ENCODE peak calls at places on chromosomes 13 and 19, in seven cellular contexts. One of them, this sample, is unnamed.

GRCh38 chr13:84570831-84571230 is 688.6 kb upstream of the SLITRK1 start:
- DNase-seq in lower lobe of right lung: no peak
- DNase-seq in uterus: no peak
- DNase-seq in ovary: no peak
- DNase-seq in breast epithelium: no peak
- DNase-seq in heart left ventricle: no peak
- DNase-seq in left lung: no peak
- DNase-seq in this sample: no peak

GRCh38 chr13:34208326-34208725 is 390.4 kb downstream of the RFC3 start:
- DNase-seq in lower lobe of right lung: no peak
- DNase-seq in uterus: no peak
- DNase-seq in ovary: no peak
- DNase-seq in breast epithelium: no peak
- DNase-seq in heart left ventricle: no peak
- DNase-seq in left lung: no peak
- DNase-seq in this sample: no peak

GRCh38 chr19:35904312-35905068 is 2.2 kb downstream of the HCST start:
- DNase-seq in lower lobe of right lung: no peak
- DNase-seq in uterus: no peak
- DNase-seq in ovary: no peak
- DNase-seq in breast epithelium: no peak
- DNase-seq in heart left ventricle: no peak
- DNase-seq in left lung: peak
- DNase-seq in this sample: no peak

GRCh38 chr19:4371209-4371897 is 28.0 kb downstream of the MPND start:
- DNase-seq in lower lobe of right lung: no peak
- DNase-seq in uterus: no peak
- DNase-seq in ovary: no peak
- DNase-seq in breast epithelium: no peak
- DNase-seq in heart left ventricle: no peak
- DNase-seq in left lung: no peak
- DNase-seq in this sample: no peak

GRCh38 chr19:42129399-42130253 is 2.6 kb downstream of the POU2F2 start:
- DNase-seq in lower lobe of right lung: no peak
- DNase-seq in uterus: no peak
- DNase-seq in ovary: no peak
- DNase-seq in breast epithelium: no peak
- DNase-seq in heart left ventricle: peak
- DNase-seq in left lung: no peak
- DNase-seq in this sample: no peak

GRCh38 chr13:113182046-113182445 is 23.6 kb downstream of the PROZ start:
- DNase-seq in lower lobe of right lung: no peak
- DNase-seq in uterus: no peak
- DNase-seq in ovary: no peak
- DNase-seq in breast epithelium: no peak
- DNase-seq in heart left ventricle: no peak
- DNase-seq in left lung: no peak
- DNase-seq in this sample: no peak

GRCh38 chr13:54033323-54033861 is 1004.8 kb downstream of the OLFM4 start:
- DNase-seq in lower lobe of right lung: no peak
- DNase-seq in uterus: no peak
- DNase-seq in ovary: no peak
- DNase-seq in breast epithelium: no peak
- DNase-seq in heart left ventricle: no peak
- DNase-seq in left lung: peak
- DNase-seq in this sample: no peak

GRCh38 chr13:46288570-46289259 is 77.0 kb downstream of the LRRC63 start:
- DNase-seq in lower lobe of right lung: no peak
- DNase-seq in uterus: no peak
- DNase-seq in ovary: no peak
- DNase-seq in breast epithelium: no peak
- DNase-seq in heart left ventricle: no peak
- DNase-seq in left lung: no peak
- DNase-seq in this sample: no peak

GRCh38 chr13:42363941-42364612 is 92.1 kb downstream of the AKAP11 start:
- DNase-seq in lower lobe of right lung: no peak
- DNase-seq in uterus: no peak
- DNase-seq in ovary: no peak
- DNase-seq in breast epithelium: no peak
- DNase-seq in heart left ventricle: no peak
- DNase-seq in left lung: no peak
- DNase-seq in this sample: no peak

GRCh38 chr13:28161370-28161769 is 23.0 kb downstream of the PAN3 start:
- DNase-seq in lower lobe of right lung: no peak
- DNase-seq in uterus: no peak
- DNase-seq in ovary: no peak
- DNase-seq in breast epithelium: no peak
- DNase-seq in heart left ventricle: no peak
- DNase-seq in left lung: no peak
- DNase-seq in this sample: no peak

GRCh38 chr19:6222884-6223283 is 56.9 kb downstream of the MLLT1 start:
- DNase-seq in lower lobe of right lung: peak
- DNase-seq in uterus: no peak
- DNase-seq in ovary: no peak
- DNase-seq in breast epithelium: no peak
- DNase-seq in heart left ventricle: no peak
- DNase-seq in left lung: peak
- DNase-seq in this sample: no peak

GRCh38 chr13:22357132-22357531 is 686.3 kb downstream of the FGF9 start:
- DNase-seq in lower lobe of right lung: no peak
- DNase-seq in uterus: no peak
- DNase-seq in ovary: no peak
- DNase-seq in breast epithelium: no peak
- DNase-seq in heart left ventricle: peak
- DNase-seq in left lung: no peak
- DNase-seq in this sample: no peak

GRCh38 chr13:66424417-66424816 is 805.7 kb downstream of the PCDH9 start:
- DNase-seq in lower lobe of right lung: no peak
- DNase-seq in uterus: no peak
- DNase-seq in ovary: no peak
- DNase-seq in breast epithelium: no peak
- DNase-seq in heart left ventricle: no peak
- DNase-seq in left lung: no peak
- DNase-seq in this sample: no peak

DNA sequence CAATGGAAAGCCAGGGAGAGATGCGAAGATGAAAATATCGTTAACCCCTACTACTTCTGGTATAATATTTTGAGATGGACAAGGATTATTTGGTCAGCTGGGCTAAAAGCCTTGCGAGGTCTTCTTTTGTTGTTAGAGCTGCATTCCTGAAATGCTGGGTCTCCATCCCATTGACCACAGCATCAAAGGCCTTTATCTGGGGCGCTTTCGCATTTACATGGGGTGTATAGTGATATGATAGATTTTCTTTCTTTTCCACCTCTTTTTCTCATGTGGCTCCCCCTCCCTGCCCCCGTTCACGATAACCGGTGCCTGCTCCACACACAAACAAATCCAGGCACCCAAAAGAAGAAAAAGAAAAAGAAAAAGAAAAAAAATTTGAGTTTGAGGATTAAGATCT is 77.5 kb downstream of the ZNF536 start:
- DNase-seq in lower lobe of right lung: no peak
- DNase-seq in uterus: no peak
- DNase-seq in ovary: no peak
- DNase-seq in breast epithelium: no peak
- DNase-seq in heart left ventricle: no peak
- DNase-seq in left lung: no peak
- DNase-seq in this sample: no peak
- H3K27ac ChIP-seq in lower lobe of right lung: no peak
- H3K27ac ChIP-seq in uterus: peak
- H3K27ac ChIP-seq in ovary: no peak
- H3K27ac ChIP-seq in breast epithelium: no peak
- H3K27ac ChIP-seq in heart left ventricle: no peak
- H3K27ac ChIP-seq in left lung: no peak
- H3K27ac ChIP-seq in this sample: no peak

GRCh38 chr19:11551603-11552235 is 7.3 kb downstream of the ELOF1 start:
- DNase-seq in lower lobe of right lung: no peak
- DNase-seq in uterus: peak
- DNase-seq in ovary: peak
- DNase-seq in breast epithelium: peak
- DNase-seq in heart left ventricle: no peak
- DNase-seq in left lung: no peak
- DNase-seq in this sample: no peak
- TF ChIP-seq CTCF in lower lobe of right lung: peak
- TF ChIP-seq CTCF in uterus: peak
- TF ChIP-seq CTCF in ovary: peak
- TF ChIP-seq CTCF in breast epithelium: no peak
- TF ChIP-seq CTCF in heart left ventricle: peak
- TF ChIP-seq CTCF in left lung: no peak
- TF ChIP-seq CTCF in this sample: no peak

GRCh38 chr19:37990362-37990761 is 83.4 kb downstream of the SIPA1L3 start:
- DNase-seq in lower lobe of right lung: no peak
- DNase-seq in uterus: no peak
- DNase-seq in ovary: no peak
- DNase-seq in breast epithelium: peak
- DNase-seq in heart left ventricle: no peak
- DNase-seq in left lung: no peak
- DNase-seq in this sample: no peak

GRCh38 chr19:37991841-37992248 is 84.8 kb downstream of the SIPA1L3 start:
- DNase-seq in lower lobe of right lung: peak
- DNase-seq in uterus: no peak
- DNase-seq in ovary: no peak
- DNase-seq in breast epithelium: no peak
- DNase-seq in heart left ventricle: no peak
- DNase-seq in left lung: no peak
- DNase-seq in this sample: no peak

GRCh38 chr19:37992761-37993160 is 85.8 kb downstream of the SIPA1L3 start:
- DNase-seq in lower lobe of right lung: no peak
- DNase-seq in uterus: no peak
- DNase-seq in ovary: no peak
- DNase-seq in breast epithelium: no peak
- DNase-seq in heart left ventricle: no peak
- DNase-seq in left lung: no peak
- DNase-seq in this sample: no peak

GRCh38 chr19:37989855-37990254 is 82.8 kb downstream of the SIPA1L3 start:
- DNase-seq in lower lobe of right lung: no peak
- DNase-seq in uterus: no peak
- DNase-seq in ovary: no peak
- DNase-seq in breast epithelium: peak
- DNase-seq in heart left ventricle: no peak
- DNase-seq in left lung: no peak
- DNase-seq in this sample: no peak

DNA sequence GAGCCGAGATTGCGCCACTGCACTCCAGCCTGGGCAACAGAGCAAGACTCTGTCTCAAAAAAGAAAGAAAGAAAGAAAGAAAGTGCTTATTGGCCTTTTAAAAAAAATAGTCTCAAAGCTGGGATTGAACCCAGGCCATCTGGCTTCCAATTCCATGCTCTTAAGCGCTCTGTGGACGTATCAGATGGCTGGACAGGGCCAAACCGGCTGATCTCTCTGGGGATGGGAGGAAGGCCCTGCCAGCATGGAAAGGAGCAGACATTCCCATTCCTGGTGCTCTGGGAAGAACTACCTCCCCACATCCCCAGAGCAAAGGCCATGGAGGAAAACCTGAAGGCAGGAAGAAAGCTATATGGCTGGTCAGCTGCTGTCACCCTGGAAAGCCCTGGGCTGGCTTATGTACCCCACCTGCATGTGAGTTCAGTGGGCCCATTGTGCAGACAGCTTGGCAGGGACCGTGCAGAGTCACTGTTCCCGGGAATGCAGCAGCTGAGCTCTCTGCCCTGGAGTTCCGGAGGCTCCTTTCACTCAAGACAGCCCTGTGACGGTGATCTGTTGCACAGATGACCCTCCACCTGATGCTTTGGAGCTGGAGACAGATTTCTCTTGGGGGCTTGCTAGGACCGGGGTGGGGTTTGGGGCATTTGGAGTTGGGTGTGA is 84.3 kb downstream of the SIPA1L3 start:
- DNase-seq in lower lobe of right lung: no peak
- DNase-seq in uterus: no peak
- DNase-seq in ovary: no peak
- DNase-seq in breast epithelium: no peak
- DNase-seq in heart left ventricle: no peak
- DNase-seq in left lung: no peak
- DNase-seq in this sample: no peak
- H3K27ac ChIP-seq in lower lobe of right lung: peak
- H3K27ac ChIP-seq in uterus: no peak
- H3K27ac ChIP-seq in ovary: no peak
- H3K27ac ChIP-seq in breast epithelium: peak
- H3K27ac ChIP-seq in heart left ventricle: no peak
- H3K27ac ChIP-seq in left lung: no peak
- H3K27ac ChIP-seq in this sample: no peak

DNA sequence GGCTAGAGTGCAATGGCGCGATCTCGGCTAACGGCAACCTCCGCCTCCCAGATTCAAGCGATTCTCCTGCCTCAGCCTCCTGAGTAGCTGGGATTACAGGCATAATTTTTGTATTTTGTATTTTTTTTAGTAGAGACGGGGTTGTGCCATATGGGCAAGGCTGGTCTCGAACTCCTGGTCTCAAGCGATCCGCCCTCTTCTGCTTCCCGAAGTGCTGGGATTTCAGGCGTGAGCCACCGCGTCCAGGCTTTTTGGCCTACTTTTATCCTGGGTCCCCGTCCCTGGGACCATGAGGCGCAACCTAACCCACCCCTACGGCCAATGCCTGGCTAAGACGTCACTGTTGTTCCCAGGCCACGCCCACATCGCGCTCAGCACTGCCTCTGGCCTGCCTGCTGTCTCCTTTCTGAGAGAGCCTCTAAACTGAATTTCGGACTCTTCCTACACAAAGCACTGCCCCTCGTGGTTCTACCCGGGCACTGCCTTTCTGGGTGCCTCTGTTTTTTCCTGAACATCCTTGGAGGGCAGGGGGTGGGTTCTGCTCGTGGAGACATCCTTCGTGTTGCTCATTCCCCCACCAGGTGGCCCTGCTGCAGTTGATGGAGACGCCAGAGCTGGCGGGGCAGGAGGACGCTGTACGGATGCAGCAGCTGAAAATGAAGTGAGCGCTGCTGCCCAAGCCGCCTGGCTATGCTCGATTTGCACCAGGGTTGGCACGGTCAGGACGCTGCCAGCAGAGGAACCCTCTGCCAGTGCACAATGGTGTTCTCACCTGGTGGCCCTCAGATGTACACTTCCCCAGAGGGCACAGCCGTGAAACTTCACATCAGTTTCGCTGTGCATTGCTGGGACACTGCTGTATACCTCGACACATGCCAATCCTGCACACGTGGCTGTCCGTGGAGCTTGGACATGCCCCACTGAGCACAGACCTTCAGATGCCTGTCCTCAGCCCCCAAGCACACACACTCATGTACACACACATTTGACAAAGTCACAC is 2.0 kb downstream of the REX1BD start:
- DNase-seq in lower lobe of right lung: no peak
- DNase-seq in uterus: no peak
- DNase-seq in ovary: peak
- DNase-seq in breast epithelium: peak
- DNase-seq in heart left ventricle: no peak
- DNase-seq in left lung: peak
- DNase-seq in this sample: peak
- TF ChIP-seq CTCF in lower lobe of right lung: no peak
- TF ChIP-seq CTCF in uterus: no peak
- TF ChIP-seq CTCF in ovary: no peak
- TF ChIP-seq CTCF in breast epithelium: peak
- TF ChIP-seq CTCF in heart left ventricle: no peak
- TF ChIP-seq CTCF in left lung: no peak
- TF ChIP-seq CTCF in this sample: no peak